ENCODE peak calls at places on chromosome X, in ten cellular contexts. O is thyroid gland, X is lung, L is fibroblast of lung, J is keratinocyte, E is mammary epithelial cell, H is left ventricle myocardium inferior, W is right lobe of liver, M is upper lobe of right lung, S is trophoblast cell. N is an unnamed sample. For H3K27me3 and H3K36me3, the result is how much of the 10 kb centered on the place peaks cover.

GRCh38 chrX:124026529-124026928 is 65.0 kb downstream of the STAG2 start:
- DNase-seq in O (no peak), X (no peak), L (no peak), W (no peak), H (no peak), M (no peak), S (no peak), E (no peak), J (no peak), N (no peak)

GRCh38 chrX:20265726-20266681 is 705 bp downstream of the RPS6KA3 start:
- DNase-seq in E (peak), X (peak), O (peak), S (peak), W (peak), M (peak), L (peak), H (peak), J (no peak), N (peak)

GRCh38 chrX:153638041-153638371 is 9.0 kb upstream of the DUSP9 start:
- DNase-seq in E (no peak), H (no peak), X (no peak), S (no peak), L (no peak), J (no peak), W (no peak), O (no peak), M (no peak), N (peak)

GRCh38 chrX:51837926-51838325 is 55.5 kb upstream of the MAGED1 start:
- DNase-seq in M (no peak), E (no peak), J (no peak), X (no peak), O (peak), S (no peak), W (peak), L (peak), H (peak), N (no peak)

GRCh38 chrX:11423362-11423818 is 130.2 kb downstream of the AMELX start:
- DNase-seq in M (no peak), E (peak), L (peak), J (no peak), H (no peak), S (no peak), W (no peak), X (peak), O (no peak), N (no peak)

GRCh38 chrX:9650091-9650490 is 115.6 kb downstream of the GPR143 start:
- DNase-seq in X (no peak), J (no peak), O (no peak), W (no peak), L (no peak), H (no peak), E (no peak), S (no peak), M (no peak), N (no peak)

GRCh38 chrX:264634-265455 is 16.3 kb upstream of the PLCXD1 start:
- DNase-seq in J (no peak), E (no peak), O (no peak), S (peak), W (peak), H (no peak), L (no peak), X (no peak), M (peak), N (peak)

GRCh38 chrX:148443216-148443615 is 57.2 kb upstream of the AFF2 start:
- DNase-seq in W (no peak), E (no peak), X (no peak), O (no peak), J (no peak), L (no peak), H (no peak), S (no peak), M (no peak), N (no peak)

GRCh38 chrX:12956704-12957541 is 18.0 kb upstream of the TMSB4X start:
- DNase-seq in W (no peak), O (peak), E (peak), M (no peak), L (peak), H (no peak), X (no peak), J (no peak), S (no peak), N (no peak)
- H3K27ac ChIP-seq in W (peak), O (peak), E (peak), M (peak), L (peak), H (peak), X (peak), J (peak), S (no peak), N (peak)

GRCh38 chrX:115178473-115178872 is 10.7 kb upstream of the RBMXL3 start:
- DNase-seq in H (no peak), S (no peak), J (no peak), E (no peak), X (no peak), W (no peak), M (no peak), L (no peak), O (no peak), N (no peak)

GRCh38 chrX:115177941-115178340 is 11.3 kb upstream of the RBMXL3 start:
- DNase-seq in H (no peak), E (no peak), O (no peak), S (peak), M (no peak), J (no peak), W (no peak), X (no peak), L (peak), N (no peak)

GRCh38 chrX:115174548-115174947 is 14.7 kb upstream of the RBMXL3 start:
- DNase-seq in S (no peak), E (no peak), X (no peak), J (no peak), W (no peak), O (no peak), L (peak), M (no peak), H (no peak), N (no peak)

DNA sequence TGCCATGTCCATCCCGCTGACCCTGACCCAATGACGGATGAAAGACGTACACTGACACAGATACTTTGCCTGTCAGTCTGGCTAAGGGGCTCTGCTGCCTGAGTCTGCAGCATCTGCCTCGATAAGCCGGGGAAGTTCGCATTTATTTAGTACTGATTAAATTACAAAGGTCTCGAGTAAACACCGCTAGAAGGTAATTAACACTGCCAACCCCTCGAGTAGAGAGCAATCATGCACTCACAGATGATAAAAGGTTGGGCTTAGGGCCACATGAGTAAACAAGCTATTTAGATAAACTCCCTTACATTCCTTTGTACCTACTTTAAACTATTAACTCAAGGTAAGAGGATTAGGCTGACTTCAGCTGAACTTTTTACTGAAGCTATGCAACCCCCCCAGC is 16.0 kb upstream of the RBMXL3 start:
- DNase-seq in S (no peak), X (no peak), O (no peak), J (no peak), W (no peak), E (no peak), L (no peak), H (no peak), M (no peak), N (no peak)
- H3K27me3 ChIP-seq in S (under half), X (under half), O (under half), J (under half), W (under half), E (under half), L (under half), H (under half), M (under half), N (under half)

DNA sequence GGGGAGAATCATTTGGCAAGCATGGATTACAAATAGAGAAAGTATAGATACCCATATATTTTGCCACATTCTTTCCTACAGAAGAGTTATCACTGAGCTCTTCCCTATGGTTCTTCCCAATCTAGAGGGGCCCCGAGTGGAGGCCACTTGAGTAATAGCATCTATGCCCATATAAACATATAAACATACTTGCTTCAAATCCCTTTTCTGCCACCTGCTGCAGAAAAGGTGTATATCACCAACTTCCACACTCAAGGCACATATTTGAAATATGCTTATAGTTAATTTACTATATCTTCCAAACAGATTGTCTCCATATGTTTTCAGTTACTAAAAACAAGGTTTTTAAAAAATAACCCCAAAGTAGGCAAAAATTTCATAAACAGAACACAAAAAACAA is 642.8 kb upstream of the DIPK2B start:
- DNase-seq in J (no peak), O (no peak), M (no peak), L (no peak), H (no peak), X (no peak), S (no peak), E (no peak), W (no peak), N (no peak)
- H3K36me3 ChIP-seq in J (under half), O (under half), M (under half), L (under half), H (under half), X (under half), S (under half), E (under half), W (under half), N (under half)

GRCh38 chrX:135513140-135513535 is 7.3 kb upstream of the INTS6L start:
- DNase-seq in H (no peak), M (no peak), X (no peak), E (no peak), S (no peak), W (no peak), L (no peak), O (no peak), J (no peak), N (no peak)
- H3K27ac ChIP-seq in H (no peak), M (no peak), X (no peak), E (no peak), S (no peak), W (no peak), L (no peak), O (no peak), J (no peak), N (no peak)

N was measured in spleen.